ENCODE peak calls at places on chromosomes 2 and 18, in seven cellular contexts. P, Z, A, L, B, N and M are unnamed samples.

GRCh38 chr18:2417861-2418610 is 153.3 kb downstream of the METTL4 start:
- DNase-seq in P (no peak), Z (no peak), A (peak), L (no peak), B (no peak), N (no peak), M (no peak)

GRCh38 chr2:213086050-213086449 is 65.4 kb downstream of the IKZF2 start:
- DNase-seq in P (no peak), Z (no peak), A (peak), L (peak), B (no peak), N (no peak), M (no peak)

GRCh38 chr2:215401896-215402379 is 33.9 kb downstream of the FN1 start:
- DNase-seq in P (peak), Z (no peak), A (peak), L (no peak), B (no peak), N (no peak), M (no peak)

GRCh38 chr2:139773720-139774277 is 993.6 kb upstream of the NXPH2 start:
- DNase-seq in P (no peak), Z (no peak), A (no peak), L (no peak), B (no peak), N (no peak), M (no peak)

GRCh38 chr2:43745457-43745856 is 28.4 kb upstream of the DYNC2LI1 start:
- DNase-seq in P (no peak), Z (no peak), A (peak), L (no peak), B (no peak), N (no peak), M (no peak)

GRCh38 chr2:212940816-212941215 is 210.6 kb downstream of the IKZF2 start:
- DNase-seq in P (peak), Z (peak), A (peak), L (peak), B (no peak), N (no peak), M (peak)

GRCh38 chr18:45993441-45993840 is 26.3 kb upstream of the EPG5 start:
- DNase-seq in P (peak), Z (no peak), A (peak), L (peak), B (no peak), N (peak), M (no peak)

GRCh38 chr2:42771546-42772153 is 7.7 kb upstream of the OXER1 start:
- DNase-seq in P (no peak), Z (no peak), A (no peak), L (no peak), B (no peak), N (no peak), M (no peak)

GRCh38 chr18:11673560-11673959 is 15.5 kb upstream of the GNAL start:
- DNase-seq in P (no peak), Z (no peak), A (no peak), L (no peak), B (peak), N (no peak), M (peak)

GRCh38 chr2:99845291-99845690 is 297.1 kb downstream of the AFF3 start:
- DNase-seq in P (peak), Z (no peak), A (no peak), L (no peak), B (no peak), N (no peak), M (no peak)

DNA sequence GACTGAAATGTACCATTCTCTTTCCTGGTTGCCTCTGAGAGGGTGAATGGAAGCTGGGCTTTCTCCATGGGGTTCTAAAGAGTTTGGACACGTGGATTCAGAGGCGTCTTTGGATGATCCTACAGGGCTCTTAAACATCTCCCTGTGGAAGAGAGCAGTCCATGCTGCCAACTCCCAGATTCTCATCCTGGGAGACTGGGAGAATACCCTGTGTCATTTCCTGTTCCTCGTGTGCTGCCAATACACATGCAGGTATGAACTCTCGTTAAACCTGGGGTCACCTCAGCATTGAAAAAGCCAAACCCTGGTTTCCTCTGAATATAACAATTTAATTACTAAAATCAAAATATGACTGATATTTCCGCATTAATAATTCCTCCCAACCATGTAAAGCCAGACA is 73.3 kb upstream of the NT5C1B start:
- DNase-seq in P (no peak), Z (no peak), A (no peak), L (peak), B (no peak), N (no peak), M (no peak)
- H3K18ac ChIP-seq in P (no peak), Z (no peak), A (no peak), L (no peak), B (no peak), N (no peak), M (no peak)

GRCh38 chr18:33074125-33074524 is 301.3 kb upstream of the KLHL14 start:
- DNase-seq in P (no peak), Z (no peak), A (no peak), L (no peak), B (no peak), N (no peak), M (no peak)

GRCh38 chr18:33076601-33077000 is 303.8 kb upstream of the KLHL14 start:
- DNase-seq in P (peak), Z (no peak), A (no peak), L (no peak), B (no peak), N (no peak), M (no peak)
- H3K18ac ChIP-seq in P (no peak), Z (no peak), A (no peak), L (no peak), B (no peak), N (no peak), M (no peak)

GRCh38 chr2:1081411-1082225 is 131.0 kb downstream of the SNTG2 start:
- DNase-seq in P (no peak), Z (no peak), A (peak), L (no peak), B (no peak), N (no peak), M (no peak)

GRCh38 chr2:1079873-1080799 is 129.5 kb downstream of the SNTG2 start:
- DNase-seq in P (no peak), Z (no peak), A (no peak), L (no peak), B (no peak), N (no peak), M (no peak)

GRCh38 chr2:1082456-1083205 is 132.0 kb downstream of the SNTG2 start:
- DNase-seq in P (no peak), Z (no peak), A (no peak), L (peak), B (no peak), N (no peak), M (no peak)

GRCh38 chr2:1078326-1078885 is 127.8 kb downstream of the SNTG2 start:
- DNase-seq in P (no peak), Z (peak), A (no peak), L (no peak), B (no peak), N (no peak), M (no peak)

DNA sequence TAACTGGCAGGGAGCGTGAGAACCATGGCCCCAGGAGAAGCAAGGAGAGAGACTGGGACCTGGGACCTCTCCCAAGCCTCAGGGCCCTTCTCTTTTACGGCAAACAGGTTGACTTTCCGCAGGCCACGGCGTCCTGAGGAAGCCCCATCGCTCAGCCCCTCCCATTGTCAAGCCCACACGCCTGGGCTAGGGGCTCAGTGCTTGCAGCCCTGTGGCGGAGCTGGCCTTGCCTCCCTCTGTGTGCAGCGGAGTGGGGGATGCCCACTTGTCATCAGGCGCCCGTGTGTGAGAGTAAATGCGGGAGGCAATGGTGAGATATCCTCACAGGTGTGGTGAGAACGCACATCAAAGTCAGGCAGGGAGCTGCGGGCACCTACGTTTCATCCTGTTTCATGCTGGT is 130.3 kb downstream of the SNTG2 start:
- DNase-seq in P (no peak), Z (no peak), A (no peak), L (no peak), B (no peak), N (no peak), M (no peak)
- H3K18ac ChIP-seq in P (no peak), Z (peak), A (no peak), L (no peak), B (no peak), N (no peak), M (no peak)

DNA sequence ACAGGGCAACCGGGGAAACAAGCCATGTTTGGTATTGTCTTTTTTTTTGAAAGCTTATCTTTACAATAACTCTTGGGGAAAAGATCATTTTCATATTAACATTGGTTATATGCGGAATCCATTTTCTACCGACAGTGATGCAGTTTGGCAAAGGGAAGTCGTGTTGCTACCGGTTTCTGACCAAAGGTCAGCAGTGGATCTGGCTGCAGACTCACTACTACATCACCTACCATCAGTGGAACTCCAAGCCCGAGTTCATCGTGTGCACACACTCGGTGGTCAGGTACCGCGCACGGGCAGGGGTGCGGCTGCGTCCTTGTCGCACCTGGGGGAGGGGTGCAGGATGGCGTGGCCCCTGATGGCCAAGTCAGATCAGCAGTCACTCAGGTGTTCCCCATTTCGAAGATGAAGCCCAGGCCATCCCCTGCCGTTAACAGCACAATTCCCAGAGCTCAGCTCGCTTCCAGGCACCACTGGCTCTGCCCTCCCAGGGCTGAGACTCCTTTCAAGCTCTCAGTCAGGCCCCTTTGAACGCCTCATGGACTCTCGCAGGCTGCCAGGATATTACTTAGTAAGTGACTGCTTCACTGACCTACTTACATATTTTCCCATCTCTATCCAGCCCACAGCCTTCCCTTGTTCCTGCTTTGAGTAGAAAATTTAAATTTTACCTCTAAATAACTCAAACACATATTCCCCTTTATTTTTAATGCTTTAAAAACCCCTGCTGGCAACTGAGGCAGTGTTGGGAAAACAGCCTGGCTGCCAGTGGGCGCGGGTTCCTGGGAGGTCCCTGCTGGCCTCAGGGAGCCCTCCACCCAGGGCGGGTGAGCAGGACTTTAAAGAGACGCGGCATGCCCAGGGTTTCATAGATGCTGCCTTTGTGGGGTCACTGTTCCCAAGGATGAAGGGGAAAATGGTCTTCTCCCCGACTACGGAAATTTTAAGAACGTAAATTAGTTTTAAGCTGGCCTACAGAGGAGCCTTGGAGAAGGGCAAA is 33.6 kb upstream of the RPL31 start:
- DNase-seq in P (no peak), Z (no peak), A (no peak), L (no peak), B (no peak), N (no peak), M (no peak)
- H3K18ac ChIP-seq in P (no peak), Z (peak), A (no peak), L (no peak), B (no peak), N (no peak), M (no peak)

GRCh38 chr18:47151457-47151856 is 1.2 kb upstream of the HDHD2 start:
- DNase-seq in P (no peak), Z (no peak), A (no peak), L (peak), B (no peak), N (no peak), M (no peak)

GRCh38 chr18:47150029-47150823 is at the start of gene HDHD2:
- DNase-seq in P (peak), Z (peak), A (peak), L (peak), B (peak), N (peak), M (peak)

GRCh38 chr18:47149457-47150028 is 757 bp downstream of the HDHD2 start:
- DNase-seq in P (no peak), Z (no peak), A (peak), L (peak), B (no peak), N (no peak), M (no peak)

GRCh38 chr18:47150824-47151366 is 595 bp upstream of the HDHD2 start:
- DNase-seq in P (no peak), Z (no peak), A (no peak), L (no peak), B (no peak), N (no peak), M (no peak)
- H3K18ac ChIP-seq in P (no peak), Z (no peak), A (peak), L (peak), B (peak), N (no peak), M (no peak)

DNA sequence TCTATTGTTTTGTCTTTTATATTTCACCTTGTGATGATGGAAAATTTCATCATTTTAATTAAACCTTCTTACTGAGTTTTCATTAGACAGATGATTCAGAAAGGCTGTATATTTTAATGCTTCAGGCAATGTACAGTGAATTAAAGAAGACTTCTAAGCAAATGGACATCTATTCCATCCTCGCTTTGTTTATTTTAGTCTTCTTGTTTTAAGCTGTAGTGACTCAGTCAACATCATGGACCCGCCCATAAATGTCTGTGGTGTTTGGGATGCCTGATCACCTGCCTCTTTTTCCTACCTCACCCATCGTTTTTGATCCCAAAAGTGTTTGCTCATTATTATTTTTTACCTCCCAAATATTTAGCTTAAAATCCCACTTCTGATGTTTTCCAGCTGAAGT is 43.1 kb downstream of the KYNU start:
- DNase-seq in P (no peak), Z (no peak), A (peak), L (no peak), B (no peak), N (no peak), M (no peak)
- H3K18ac ChIP-seq in P (no peak), Z (no peak), A (no peak), L (no peak), B (no peak), N (no peak), M (no peak)

DNA sequence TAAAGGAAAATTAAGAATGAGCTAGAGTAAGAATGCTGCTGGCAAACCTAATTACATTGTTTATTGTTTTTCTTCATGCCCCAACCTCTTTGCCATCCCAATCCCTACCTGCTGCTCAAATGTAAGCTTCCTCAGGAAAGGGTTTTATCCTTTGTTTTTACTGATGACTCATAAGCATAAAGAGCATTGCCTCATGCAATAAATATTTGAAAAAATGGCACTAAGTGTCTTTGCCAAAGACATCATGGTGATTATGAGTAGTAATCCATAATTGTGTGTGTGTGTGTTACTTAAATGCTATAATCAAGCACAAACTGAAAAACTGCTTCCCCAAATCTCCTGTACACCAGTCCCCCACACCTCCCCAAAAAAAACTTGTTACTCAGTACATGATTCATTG is 53.4 kb downstream of the DNER start:
- DNase-seq in P (no peak), Z (no peak), A (no peak), L (peak), B (no peak), N (no peak), M (no peak)
- H3K18ac ChIP-seq in P (no peak), Z (no peak), A (no peak), L (no peak), B (no peak), N (no peak), M (no peak)

GRCh38 chr2:797556-797955 is 120.3 kb upstream of the TMEM18 start:
- DNase-seq in P (no peak), Z (no peak), A (no peak), L (no peak), B (no peak), N (no peak), M (peak)
- H3K18ac ChIP-seq in P (no peak), Z (no peak), A (no peak), L (no peak), B (peak), N (no peak), M (no peak)